ENCODE peak calls at places on chromosomes 5 and 9, in ten cellular contexts. R is bronchial epithelial cell, J is foreskin fibroblast, G is AG09319, B is GM23338, M is GM20000, F is AG04450, W is cardiac muscle cell, Z is RWPE1, T is coronary artery. Q is an unnamed sample.

GRCh38 chr5:106121972-106122605 is 1548.6 kb downstream of the EFNA5 start:
- DNase-seq in R (peak), J (no peak), G (no peak), B (peak), M (peak), F (no peak), W (peak), Z (peak), T (no peak), Q (peak)

GRCh38 chr5:126182901-126183695 is 240.1 kb upstream of the GRAMD2B start:
- DNase-seq in R (no peak), J (no peak), G (no peak), B (no peak), M (no peak), F (no peak), W (no peak), Z (no peak), T (no peak), Q (no peak)

GRCh38 chr9:16868706-16869105 is 1.8 kb downstream of the BNC2 start:
- DNase-seq in R (no peak), J (no peak), G (no peak), B (no peak), M (no peak), F (no peak), W (no peak), Z (no peak), T (no peak), Q (no peak)

GRCh38 chr5:65809817-65810531 is 88.0 kb downstream of the NLN start:
- DNase-seq in R (no peak), J (peak), G (peak), B (no peak), M (no peak), F (no peak), W (no peak), Z (no peak), T (no peak), Q (no peak)

GRCh38 chr9:806285-807156 is 35.0 kb upstream of the DMRT1 start:
- DNase-seq in R (peak), J (peak), G (no peak), B (peak), M (peak), F (peak), W (peak), Z (peak), T (no peak), Q (peak)

GRCh38 chr9:134268308-134268724 is 57.9 kb upstream of the RXRA start:
- DNase-seq in R (no peak), J (no peak), G (no peak), B (no peak), M (peak), F (no peak), W (peak), Z (no peak), T (no peak), Q (peak)

GRCh38 chr9:137165250-137165836 is 4.5 kb downstream of the LRRC26 start:
- DNase-seq in R (no peak), J (no peak), G (no peak), B (no peak), M (no peak), F (no peak), W (no peak), Z (no peak), T (no peak), Q (no peak)

GRCh38 chr9:5918460-5918859 is 27.8 kb downstream of the MLANA start:
- DNase-seq in R (no peak), J (no peak), G (no peak), B (no peak), M (no peak), F (no peak), W (no peak), Z (no peak), T (no peak), Q (no peak)

GRCh38 chr5:76376141-76376900 is 26.8 kb upstream of the IQGAP2 start:
- DNase-seq in R (peak), J (no peak), G (no peak), B (no peak), M (no peak), F (no peak), W (no peak), Z (no peak), T (no peak), Q (no peak)

GRCh38 chr5:131423056-131423455 is 159.2 kb downstream of the CDC42SE2 start:
- DNase-seq in R (peak), J (no peak), G (no peak), B (peak), M (no peak), F (peak), W (peak), Z (peak), T (no peak), Q (no peak)
- TF ChIP-seq CTCF in R (peak), J (peak), G (peak), B (peak), M (peak), F (peak), W (peak), Z (peak), T (peak), Q (peak)

GRCh38 chr9:123437201-123437600 is 81.2 kb downstream of the CRB2 start:
- DNase-seq in R (no peak), J (no peak), G (no peak), B (no peak), M (no peak), F (no peak), W (no peak), Z (no peak), T (peak), Q (no peak)

GRCh38 chr9:123435471-123435870 is 79.5 kb downstream of the CRB2 start:
- DNase-seq in R (no peak), J (no peak), G (no peak), B (no peak), M (no peak), F (no peak), W (no peak), Z (no peak), T (peak), Q (no peak)

GRCh38 chr9:123431581-123431980 is 75.6 kb downstream of the CRB2 start:
- DNase-seq in R (no peak), J (no peak), G (no peak), B (no peak), M (no peak), F (no peak), W (no peak), Z (no peak), T (peak), Q (no peak)

GRCh38 chr9:123432331-123433236 is 76.6 kb downstream of the CRB2 start:
- DNase-seq in R (no peak), J (no peak), G (no peak), B (no peak), M (no peak), F (no peak), W (no peak), Z (no peak), T (peak), Q (no peak)

DNA sequence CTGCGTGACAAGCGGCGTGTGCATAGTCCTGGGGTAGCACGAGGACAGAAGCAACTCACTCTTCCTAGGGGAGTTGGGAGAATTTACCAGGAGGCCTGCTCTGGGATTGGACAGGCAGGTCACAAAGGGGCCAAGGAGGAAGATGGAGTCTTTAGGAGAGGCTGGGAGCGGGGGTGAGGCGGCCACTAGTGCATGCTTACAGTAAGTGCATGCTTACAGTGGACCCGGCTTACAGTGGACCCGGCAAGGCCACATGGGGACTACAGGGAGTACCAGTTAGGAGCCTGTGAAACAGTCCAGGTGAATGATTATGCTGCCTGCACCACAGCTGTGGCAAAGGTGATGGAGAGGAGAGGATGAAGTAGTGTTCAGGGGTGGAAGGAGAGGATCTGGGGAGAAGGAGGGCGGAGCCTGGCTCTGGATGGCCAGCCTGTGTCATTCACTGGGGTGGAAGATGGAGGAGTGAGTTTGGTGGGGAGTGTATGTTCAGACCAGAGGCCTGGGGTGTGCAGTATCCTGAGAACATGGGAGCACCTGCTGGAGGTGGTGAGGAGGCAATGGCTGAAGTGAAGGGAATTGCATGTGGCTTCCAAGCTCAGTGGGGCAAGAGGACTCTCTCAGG is 78.7 kb downstream of the CRB2 start:
- DNase-seq in R (no peak), J (no peak), G (no peak), B (peak), M (no peak), F (no peak), W (peak), Z (peak), T (peak), Q (no peak)
- TF ChIP-seq CTCF in R (no peak), J (peak), G (no peak), B (peak), M (no peak), F (peak), W (no peak), Z (no peak), T (no peak), Q (no peak)

GRCh38 chr9:116286287-116286686 is 132.7 kb downstream of the PAPPA start:
- DNase-seq in R (no peak), J (no peak), G (no peak), B (peak), M (no peak), F (no peak), W (peak), Z (no peak), T (no peak), Q (no peak)

GRCh38 chr9:116284518-116284917 is 130.9 kb downstream of the PAPPA start:
- DNase-seq in R (no peak), J (no peak), G (no peak), B (no peak), M (no peak), F (no peak), W (no peak), Z (no peak), T (no peak), Q (no peak)

GRCh38 chr9:116282598-116282997 is 129.0 kb downstream of the PAPPA start:
- DNase-seq in R (no peak), J (no peak), G (no peak), B (peak), M (no peak), F (no peak), W (no peak), Z (no peak), T (no peak), Q (no peak)

GRCh38 chr9:116287721-116288120 is 134.1 kb downstream of the PAPPA start:
- DNase-seq in R (no peak), J (peak), G (no peak), B (no peak), M (no peak), F (no peak), W (no peak), Z (no peak), T (no peak), Q (no peak)

GRCh38 chr9:116285320-116285719 is 131.7 kb downstream of the PAPPA start:
- DNase-seq in R (no peak), J (no peak), G (no peak), B (peak), M (no peak), F (no peak), W (no peak), Z (no peak), T (no peak), Q (no peak)
- TF ChIP-seq CTCF in R (no peak), J (no peak), G (no peak), B (peak), M (no peak), F (no peak), W (peak), Z (no peak), T (no peak), Q (no peak)

GRCh38 chr5:161535762-161536161 is 10.8 kb downstream of the GABRB2 start:
- DNase-seq in R (peak), J (no peak), G (no peak), B (peak), M (no peak), F (no peak), W (peak), Z (no peak), T (no peak), Q (no peak)
- TF ChIP-seq CTCF in R (no peak), J (no peak), G (no peak), B (peak), M (no peak), F (no peak), W (no peak), Z (no peak), T (no peak), Q (peak)

DNA sequence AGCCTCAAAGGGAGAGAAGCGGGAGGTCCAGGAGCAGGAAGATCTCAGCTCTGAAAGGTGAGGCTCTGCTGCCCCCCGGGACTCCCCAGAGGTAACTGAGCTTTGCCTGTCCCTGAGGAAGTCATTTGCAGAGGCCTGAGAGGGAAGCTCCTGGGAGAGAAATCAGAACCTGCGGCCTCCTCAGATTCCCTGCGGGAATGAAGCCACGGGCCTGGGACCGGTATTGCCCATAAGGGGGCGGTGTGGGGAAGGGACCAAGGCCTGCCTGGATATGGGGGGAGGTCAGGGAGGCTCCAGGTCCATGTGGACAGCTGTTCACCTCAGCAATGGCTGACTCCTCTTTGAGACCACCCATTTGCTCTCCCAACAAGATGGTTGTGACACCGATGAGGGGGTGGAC is 1.3 kb downstream of the SPATA31E1 start:
- DNase-seq in R (no peak), J (no peak), G (no peak), B (peak), M (no peak), F (no peak), W (no peak), Z (no peak), T (no peak), Q (no peak)
- TF ChIP-seq CTCF in R (peak), J (no peak), G (no peak), B (peak), M (no peak), F (no peak), W (peak), Z (no peak), T (no peak), Q (no peak)

GRCh38 chr5:174056064-174056842 is 10.7 kb downstream of the NSG2 start:
- DNase-seq in R (no peak), J (no peak), G (no peak), B (peak), M (peak), F (no peak), W (no peak), Z (no peak), T (no peak), Q (no peak)
- TF ChIP-seq CTCF in R (no peak), J (no peak), G (no peak), B (peak), M (peak), F (no peak), W (no peak), Z (no peak), T (no peak), Q (peak)

DNA sequence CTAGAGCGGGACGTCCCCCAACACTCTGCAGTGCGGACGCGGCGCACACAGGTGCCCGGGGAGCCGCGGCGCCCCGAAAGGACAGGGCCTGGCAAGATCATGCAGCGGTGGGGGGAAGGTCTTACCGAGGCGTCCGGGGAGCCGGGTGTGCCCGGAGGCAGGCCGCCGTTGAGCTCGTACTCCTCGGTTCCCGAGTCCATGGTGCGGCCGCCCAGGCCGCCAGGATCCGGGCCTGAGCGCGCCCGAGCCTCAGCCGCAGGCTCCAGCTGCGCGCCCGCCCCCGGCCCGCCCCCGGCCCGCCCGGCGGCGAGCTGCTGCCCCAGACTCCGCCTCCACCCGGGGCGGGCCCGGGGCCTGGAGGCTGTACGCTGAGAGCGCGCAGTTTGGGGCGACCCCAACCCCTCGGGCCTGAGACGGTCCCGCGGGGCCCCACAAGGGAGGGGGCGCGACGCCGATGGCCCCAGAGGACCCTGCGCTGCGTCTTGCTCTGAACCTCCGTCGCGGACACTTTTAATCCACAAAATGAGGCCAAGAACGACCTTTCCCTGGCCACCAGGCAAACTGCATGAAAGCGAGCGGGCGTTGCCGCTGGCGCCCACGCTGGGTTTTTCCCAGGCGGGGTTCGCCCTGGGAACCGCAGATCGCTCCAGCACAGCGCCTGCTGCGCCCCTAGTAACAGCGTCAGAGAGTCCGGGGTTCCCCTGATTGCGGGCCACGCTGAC is at the start of gene NINJ1:
- DNase-seq in R (peak), J (peak), G (no peak), B (peak), M (peak), F (no peak), W (peak), Z (peak), T (no peak), Q (peak)
- TF ChIP-seq CTCF in R (no peak), J (no peak), G (no peak), B (no peak), M (no peak), F (no peak), W (no peak), Z (no peak), T (no peak), Q (no peak)

Q was measured in GM13977.